ENCODE peak calls at places on chromosome 21, in nine cellular contexts. One of them, this sample, is unnamed.

GRCh38 chr21:45920824-45921600 is 60.6 kb upstream of the COL6A1 start:
- DNase-seq in fibroblast of mammary gland: no peak
- DNase-seq in CD8-positive, alpha-beta T cell: no peak
- DNase-seq in right lobe of liver: no peak
- DNase-seq in prostate gland: no peak
- DNase-seq in ovary: no peak
- DNase-seq in cardiac fibroblast: no peak
- DNase-seq in GM12865: no peak
- DNase-seq in upper lobe of right lung: no peak
- DNase-seq in this sample: no peak

GRCh38 chr21:36325373-36326010 is 5.5 kb downstream of the MORC3 start:
- DNase-seq in fibroblast of mammary gland: peak; percentile 72
- DNase-seq in CD8-positive, alpha-beta T cell: no peak
- DNase-seq in right lobe of liver: no peak
- DNase-seq in prostate gland: no peak
- DNase-seq in ovary: no peak
- DNase-seq in cardiac fibroblast: no peak
- DNase-seq in GM12865: no peak
- DNase-seq in upper lobe of right lung: no peak
- DNase-seq in this sample: no peak

GRCh38 chr21:43924421-43925095 is 59.5 kb downstream of the AGPAT3 start:
- DNase-seq in fibroblast of mammary gland: no peak
- DNase-seq in CD8-positive, alpha-beta T cell: no peak
- DNase-seq in right lobe of liver: no peak
- DNase-seq in prostate gland: no peak
- DNase-seq in ovary: no peak
- DNase-seq in cardiac fibroblast: no peak
- DNase-seq in GM12865: no peak
- DNase-seq in upper lobe of right lung: no peak
- DNase-seq in this sample: no peak

GRCh38 chr21:45632897-45633260 is 10.6 kb upstream of the PCBP3 start:
- DNase-seq in fibroblast of mammary gland: no peak
- DNase-seq in CD8-positive, alpha-beta T cell: no peak
- DNase-seq in right lobe of liver: no peak
- DNase-seq in prostate gland: no peak
- DNase-seq in ovary: no peak
- DNase-seq in cardiac fibroblast: no peak
- DNase-seq in GM12865: no peak
- DNase-seq in upper lobe of right lung: no peak
- DNase-seq in this sample: no peak

GRCh38 chr21:38327984-38328383 is 71.2 kb downstream of the KCNJ15 start:
- DNase-seq in fibroblast of mammary gland: peak; percentile 88
- DNase-seq in CD8-positive, alpha-beta T cell: no peak
- DNase-seq in right lobe of liver: no peak
- DNase-seq in prostate gland: no peak
- DNase-seq in ovary: no peak
- DNase-seq in cardiac fibroblast: no peak
- DNase-seq in GM12865: no peak
- DNase-seq in upper lobe of right lung: no peak
- DNase-seq in this sample: no peak

GRCh38 chr21:42391297-42391696 is 4.6 kb downstream of the TMPRSS3 start:
- DNase-seq in fibroblast of mammary gland: no peak
- DNase-seq in CD8-positive, alpha-beta T cell: no peak
- DNase-seq in right lobe of liver: no peak
- DNase-seq in prostate gland: no peak
- DNase-seq in ovary: no peak
- DNase-seq in cardiac fibroblast: no peak
- DNase-seq in GM12865: no peak
- DNase-seq in upper lobe of right lung: peak; percentile 6
- DNase-seq in this sample: no peak

GRCh38 chr21:45365608-45366241 is 39.2 kb upstream of the COL18A1 start:
- DNase-seq in fibroblast of mammary gland: peak; percentile 55
- DNase-seq in CD8-positive, alpha-beta T cell: no peak
- DNase-seq in right lobe of liver: no peak
- DNase-seq in prostate gland: no peak
- DNase-seq in ovary: no peak
- DNase-seq in cardiac fibroblast: peak; percentile 86
- DNase-seq in GM12865: no peak
- DNase-seq in upper lobe of right lung: no peak
- DNase-seq in this sample: no peak

GRCh38 chr21:35933466-35933865 is 126.9 kb downstream of the SETD4 start:
- DNase-seq in fibroblast of mammary gland: peak; percentile 96
- DNase-seq in CD8-positive, alpha-beta T cell: no peak
- DNase-seq in right lobe of liver: peak; percentile 46
- DNase-seq in prostate gland: no peak
- DNase-seq in ovary: peak; percentile 51
- DNase-seq in cardiac fibroblast: peak; percentile 83
- DNase-seq in GM12865: peak; percentile 15
- DNase-seq in upper lobe of right lung: no peak
- DNase-seq in this sample: no peak

GRCh38 chr21:36337099-36337509 is 17.1 kb downstream of the MORC3 start:
- DNase-seq in fibroblast of mammary gland: peak; percentile 83
- DNase-seq in CD8-positive, alpha-beta T cell: no peak
- DNase-seq in right lobe of liver: no peak
- DNase-seq in prostate gland: peak; percentile 37
- DNase-seq in ovary: no peak
- DNase-seq in cardiac fibroblast: peak; percentile 60
- DNase-seq in GM12865: no peak
- DNase-seq in upper lobe of right lung: no peak
- DNase-seq in this sample: no peak

GRCh38 chr21:44592446-44593365 is at the start of gene KRTAP10-6:
- DNase-seq in fibroblast of mammary gland: no peak
- DNase-seq in CD8-positive, alpha-beta T cell: no peak
- DNase-seq in right lobe of liver: no peak
- DNase-seq in prostate gland: no peak
- DNase-seq in ovary: no peak
- DNase-seq in cardiac fibroblast: no peak
- DNase-seq in GM12865: no peak
- DNase-seq in upper lobe of right lung: peak; percentile 61
- DNase-seq in this sample: no peak

GRCh38 chr21:25964009-25964408 is 206.6 kb downstream of the APP start:
- DNase-seq in fibroblast of mammary gland: peak; percentile 79
- DNase-seq in CD8-positive, alpha-beta T cell: no peak
- DNase-seq in right lobe of liver: no peak
- DNase-seq in prostate gland: no peak
- DNase-seq in ovary: no peak
- DNase-seq in cardiac fibroblast: no peak
- DNase-seq in GM12865: no peak
- DNase-seq in upper lobe of right lung: no peak
- DNase-seq in this sample: no peak

GRCh38 chr21:22106720-22107410 is 1108.7 kb downstream of the NCAM2 start:
- DNase-seq in fibroblast of mammary gland: no peak
- DNase-seq in CD8-positive, alpha-beta T cell: no peak
- DNase-seq in right lobe of liver: no peak
- DNase-seq in prostate gland: no peak
- DNase-seq in ovary: no peak
- DNase-seq in cardiac fibroblast: no peak
- DNase-seq in GM12865: no peak
- DNase-seq in upper lobe of right lung: no peak
- DNase-seq in this sample: no peak

GRCh38 chr21:29075706-29076447 is 2.4 kb upstream of the CCT8 start:
- DNase-seq in fibroblast of mammary gland: peak; percentile 50
- DNase-seq in CD8-positive, alpha-beta T cell: no peak
- DNase-seq in right lobe of liver: no peak
- DNase-seq in prostate gland: no peak
- DNase-seq in ovary: no peak
- DNase-seq in cardiac fibroblast: no peak
- DNase-seq in GM12865: no peak
- DNase-seq in upper lobe of right lung: no peak
- DNase-seq in this sample: no peak
- TF ChIP-seq CTCF in fibroblast of mammary gland: no peak
- TF ChIP-seq CTCF in CD8-positive, alpha-beta T cell: no peak
- TF ChIP-seq CTCF in right lobe of liver: no peak
- TF ChIP-seq CTCF in prostate gland: no peak
- TF ChIP-seq CTCF in ovary: no peak
- TF ChIP-seq CTCF in cardiac fibroblast: no peak
- TF ChIP-seq CTCF in GM12865: no peak
- TF ChIP-seq CTCF in upper lobe of right lung: no peak
- TF ChIP-seq CTCF in this sample: no peak

GRCh38 chr21:41169701-41170100 is 1.7 kb downstream of the BACE2 start:
- DNase-seq in fibroblast of mammary gland: peak; percentile 42
- DNase-seq in CD8-positive, alpha-beta T cell: no peak
- DNase-seq in right lobe of liver: no peak
- DNase-seq in prostate gland: no peak
- DNase-seq in ovary: no peak
- DNase-seq in cardiac fibroblast: peak; percentile 2
- DNase-seq in GM12865: no peak
- DNase-seq in upper lobe of right lung: no peak
- DNase-seq in this sample: no peak

GRCh38 chr21:41169258-41169576 is 1.3 kb downstream of the BACE2 start:
- DNase-seq in fibroblast of mammary gland: no peak
- DNase-seq in CD8-positive, alpha-beta T cell: no peak
- DNase-seq in right lobe of liver: no peak
- DNase-seq in prostate gland: no peak
- DNase-seq in ovary: no peak
- DNase-seq in cardiac fibroblast: no peak
- DNase-seq in GM12865: no peak
- DNase-seq in upper lobe of right lung: no peak
- DNase-seq in this sample: no peak

GRCh38 chr21:41167348-41168342 is at the start of gene BACE2:
- DNase-seq in fibroblast of mammary gland: peak; percentile 67
- DNase-seq in CD8-positive, alpha-beta T cell: peak; percentile 22
- DNase-seq in right lobe of liver: peak; percentile 80
- DNase-seq in prostate gland: peak; percentile 89
- DNase-seq in ovary: peak; percentile 79
- DNase-seq in cardiac fibroblast: peak; percentile 87
- DNase-seq in GM12865: peak; percentile 69
- DNase-seq in upper lobe of right lung: peak; percentile 90
- DNase-seq in this sample: no peak

GRCh38 chr21:41166947-41167346 is 1.0 kb upstream of the BACE2 start:
- DNase-seq in fibroblast of mammary gland: no peak
- DNase-seq in CD8-positive, alpha-beta T cell: no peak
- DNase-seq in right lobe of liver: no peak
- DNase-seq in prostate gland: no peak
- DNase-seq in ovary: peak; percentile 60
- DNase-seq in cardiac fibroblast: peak; percentile 5
- DNase-seq in GM12865: no peak
- DNase-seq in upper lobe of right lung: no peak
- DNase-seq in this sample: no peak

GRCh38 chr21:41168391-41169257 is 664 bp downstream of the BACE2 start:
- DNase-seq in fibroblast of mammary gland: peak; percentile 62
- DNase-seq in CD8-positive, alpha-beta T cell: no peak
- DNase-seq in right lobe of liver: peak; percentile 46
- DNase-seq in prostate gland: peak; percentile 70
- DNase-seq in ovary: peak; percentile 59
- DNase-seq in cardiac fibroblast: peak; percentile 69
- DNase-seq in GM12865: peak; percentile 15
- DNase-seq in upper lobe of right lung: peak; percentile 70
- DNase-seq in this sample: no peak
- H3K4me3 ChIP-seq in fibroblast of mammary gland: peak overlapping the region; percentile 62
- H3K4me3 ChIP-seq in CD8-positive, alpha-beta T cell: no peak overlapping the region
- H3K4me3 ChIP-seq in right lobe of liver: peak overlapping the region; percentile 56
- H3K4me3 ChIP-seq in prostate gland: peak overlapping the region; percentile 76
- H3K4me3 ChIP-seq in ovary: peak overlapping the region; percentile 70
- H3K4me3 ChIP-seq in cardiac fibroblast: peak overlapping the region; percentile 87
- H3K4me3 ChIP-seq in GM12865: peak overlapping the region; percentile 49
- H3K4me3 ChIP-seq in upper lobe of right lung: peak overlapping the region; percentile 73
- H3K4me3 ChIP-seq in this sample: no peak overlapping the region

GRCh38 chr21:23574932-23575331 is 2032.3 kb downstream of the MRPL39 start:
- DNase-seq in fibroblast of mammary gland: no peak
- DNase-seq in CD8-positive, alpha-beta T cell: no peak
- DNase-seq in right lobe of liver: no peak
- DNase-seq in prostate gland: no peak
- DNase-seq in ovary: no peak
- DNase-seq in cardiac fibroblast: no peak
- DNase-seq in GM12865: peak; percentile 10
- DNase-seq in upper lobe of right lung: no peak
- DNase-seq in this sample: no peak
- TF ChIP-seq CTCF in fibroblast of mammary gland: no peak
- TF ChIP-seq CTCF in CD8-positive, alpha-beta T cell: no peak
- TF ChIP-seq CTCF in right lobe of liver: no peak
- TF ChIP-seq CTCF in prostate gland: no peak
- TF ChIP-seq CTCF in ovary: no peak
- TF ChIP-seq CTCF in cardiac fibroblast: no peak
- TF ChIP-seq CTCF in GM12865: no peak
- TF ChIP-seq CTCF in upper lobe of right lung: no peak
- TF ChIP-seq CTCF in this sample: no peak

DNA sequence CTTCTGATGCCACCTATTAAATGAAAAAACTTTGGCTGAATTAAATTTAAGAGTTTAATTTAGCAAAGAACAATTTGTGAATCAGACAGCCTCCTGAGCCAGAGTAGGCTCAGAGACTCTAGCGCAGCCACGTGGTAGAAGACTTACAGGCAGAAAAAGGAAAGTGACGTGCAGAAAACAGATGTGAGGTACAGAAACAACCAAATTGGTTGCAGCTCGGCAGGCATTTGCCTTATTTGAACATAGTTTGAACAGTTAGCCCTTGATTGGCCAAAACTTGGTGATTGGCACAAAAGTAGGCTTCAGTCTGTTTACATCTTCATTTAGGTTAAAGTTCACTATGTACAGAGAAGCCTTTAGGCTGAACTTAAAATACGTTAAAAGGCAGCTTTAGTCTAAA is 22.9 kb downstream of the TCP10L start:
- DNase-seq in fibroblast of mammary gland: peak; percentile 84
- DNase-seq in CD8-positive, alpha-beta T cell: peak; percentile 31
- DNase-seq in right lobe of liver: no peak
- DNase-seq in prostate gland: peak; percentile 27
- DNase-seq in ovary: peak; percentile 59
- DNase-seq in cardiac fibroblast: peak; percentile 91
- DNase-seq in GM12865: no peak
- DNase-seq in upper lobe of right lung: no peak
- DNase-seq in this sample: no peak
- H3K4me3 ChIP-seq in fibroblast of mammary gland: no peak overlapping the region
- H3K4me3 ChIP-seq in CD8-positive, alpha-beta T cell: no peak overlapping the region
- H3K4me3 ChIP-seq in right lobe of liver: no peak overlapping the region
- H3K4me3 ChIP-seq in prostate gland: no peak overlapping the region
- H3K4me3 ChIP-seq in ovary: no peak overlapping the region
- H3K4me3 ChIP-seq in cardiac fibroblast: no peak overlapping the region
- H3K4me3 ChIP-seq in GM12865: no peak overlapping the region
- H3K4me3 ChIP-seq in upper lobe of right lung: no peak overlapping the region
- H3K4me3 ChIP-seq in this sample: no peak overlapping the region

DNA sequence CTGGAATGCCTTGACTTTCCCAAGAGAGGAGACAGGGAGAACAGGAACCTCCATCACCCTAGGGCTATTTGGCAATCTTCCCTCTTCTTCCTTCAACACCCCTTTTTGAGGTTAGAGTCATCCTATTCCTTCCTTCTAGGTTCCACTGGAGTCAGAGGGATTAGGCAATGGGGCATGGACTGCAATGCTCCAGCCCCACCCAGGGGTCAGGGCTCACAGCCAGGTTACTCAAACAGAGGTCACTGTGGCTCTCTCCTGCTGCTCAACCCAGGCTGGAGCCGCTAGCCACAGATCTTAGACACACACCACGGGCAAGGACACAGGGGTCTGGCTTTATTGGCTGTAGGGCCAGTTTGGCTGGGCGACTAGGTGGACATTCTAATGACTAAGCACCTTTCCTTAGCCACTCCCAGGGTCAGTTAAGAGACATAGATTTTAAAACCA is 145.5 kb upstream of the NRIP1 start:
- DNase-seq in fibroblast of mammary gland: peak; percentile 89
- DNase-seq in CD8-positive, alpha-beta T cell: no peak
- DNase-seq in right lobe of liver: peak; percentile 89
- DNase-seq in prostate gland: no peak
- DNase-seq in ovary: no peak
- DNase-seq in cardiac fibroblast: peak; percentile 62
- DNase-seq in GM12865: no peak
- DNase-seq in upper lobe of right lung: peak; percentile 83
- DNase-seq in this sample: no peak
- TF ChIP-seq CTCF in fibroblast of mammary gland: no peak
- TF ChIP-seq CTCF in CD8-positive, alpha-beta T cell: no peak
- TF ChIP-seq CTCF in right lobe of liver: no peak
- TF ChIP-seq CTCF in prostate gland: no peak
- TF ChIP-seq CTCF in ovary: no peak
- TF ChIP-seq CTCF in cardiac fibroblast: no peak
- TF ChIP-seq CTCF in GM12865: no peak
- TF ChIP-seq CTCF in upper lobe of right lung: no peak
- TF ChIP-seq CTCF in this sample: no peak

GRCh38 chr21:29145354-29145782 is 14.9 kb downstream of the MAP3K7CL start:
- DNase-seq in fibroblast of mammary gland: peak; percentile 96
- DNase-seq in CD8-positive, alpha-beta T cell: no peak
- DNase-seq in right lobe of liver: no peak
- DNase-seq in prostate gland: peak; percentile 55
- DNase-seq in ovary: no peak
- DNase-seq in cardiac fibroblast: peak; percentile 88
- DNase-seq in GM12865: no peak
- DNase-seq in upper lobe of right lung: no peak
- DNase-seq in this sample: no peak
- H3K4me3 ChIP-seq in fibroblast of mammary gland: no peak overlapping the region
- H3K4me3 ChIP-seq in CD8-positive, alpha-beta T cell: no peak overlapping the region
- H3K4me3 ChIP-seq in right lobe of liver: no peak overlapping the region
- H3K4me3 ChIP-seq in prostate gland: no peak overlapping the region
- H3K4me3 ChIP-seq in ovary: no peak overlapping the region
- H3K4me3 ChIP-seq in cardiac fibroblast: no peak overlapping the region
- H3K4me3 ChIP-seq in GM12865: no peak overlapping the region
- H3K4me3 ChIP-seq in upper lobe of right lung: no peak overlapping the region
- H3K4me3 ChIP-seq in this sample: no peak overlapping the region